ENCODE peak calls at places on chromosomes 6 and 20, in nine cellular contexts. C, M, I, B, W, E, F, Z and K are unnamed samples.

GRCh38 chr6:155959898-155960297 is 504.3 kb upstream of the NOX3 start:
- DNase-seq in C (no peak), M (no peak), I (no peak), B (no peak), W (no peak), E (no peak), F (no peak), Z (no peak), K (no peak)

GRCh38 chr6:160991411-160992322 is at the start of gene MAP3K4:
- DNase-seq in C (peak; percentile 72), M (peak; percentile 59), I (peak; percentile 54), B (peak; percentile 77), W (peak; percentile 53), E (peak; percentile 81), F (peak; percentile 87), Z (peak; percentile 93), K (peak; percentile 90)

GRCh38 chr20:20680991-20681508 is 31.4 kb downstream of the RALGAPA2 start:
- DNase-seq in C (no peak), M (no peak), I (no peak), B (no peak), W (no peak), E (no peak), F (no peak), Z (no peak), K (no peak)

GRCh38 chr20:30168025-30168799 is 1089.3 kb upstream of the DEFB115 start:
- DNase-seq in C (peak; percentile 61), M (no peak), I (no peak), B (no peak), W (no peak), E (no peak), F (peak; percentile 7), Z (no peak), K (peak; percentile 0)

GRCh38 chr6:107304421-107305025 is 154.8 kb downstream of the PDSS2 start:
- DNase-seq in C (no peak), M (peak; percentile 77), I (no peak), B (no peak), W (no peak), E (no peak), F (peak; percentile 40), Z (no peak), K (no peak)

GRCh38 chr20:50510706-50511401 is 671 bp downstream of the PTPN1 start:
- DNase-seq in C (peak; percentile 19), M (no peak), I (no peak), B (no peak), W (no peak), E (no peak), F (peak; percentile 39), Z (peak; percentile 58), K (peak; percentile 41)

GRCh38 chr20:6704132-6704861 is 63.2 kb upstream of the BMP2 start:
- DNase-seq in C (no peak), M (no peak), I (no peak), B (no peak), W (peak; percentile 50), E (no peak), F (no peak), Z (no peak), K (peak; percentile 74)

GRCh38 chr20:23585808-23586734 is 17.8 kb upstream of the CST9L start:
- DNase-seq in C (no peak), M (no peak), I (no peak), B (no peak), W (no peak), E (no peak), F (no peak), Z (no peak), K (no peak)

GRCh38 chr6:19697744-19698290 is 139.4 kb upstream of the ID4 start:
- DNase-seq in C (no peak), M (peak; percentile 87), I (peak; percentile 50), B (no peak), W (no peak), E (no peak), F (no peak), Z (no peak), K (peak; percentile 91)

GRCh38 chr20:20411841-20412240 is 43.9 kb downstream of the INSM1 start:
- DNase-seq in C (no peak), M (no peak), I (no peak), B (no peak), W (no peak), E (no peak), F (no peak), Z (no peak), K (no peak)

GRCh38 chr20:13424174-13424833 is 203.2 kb downstream of the ISM1 start:
- DNase-seq in C (no peak), M (no peak), I (no peak), B (no peak), W (no peak), E (no peak), F (no peak), Z (no peak), K (no peak)

GRCh38 chr6:11714798-11715285 is 63.8 kb downstream of the ADTRP start:
- DNase-seq in C (no peak), M (no peak), I (no peak), B (no peak), W (no peak), E (no peak), F (no peak), Z (no peak), K (no peak)

GRCh38 chr6:2558861-2559811 is 191.6 kb downstream of the MYLK4 start:
- DNase-seq in C (no peak), M (no peak), I (no peak), B (no peak), W (no peak), E (no peak), F (no peak), Z (no peak), K (no peak)

GRCh38 chr6:19501737-19502245 is 335.4 kb upstream of the ID4 start:
- DNase-seq in C (no peak), M (no peak), I (no peak), B (no peak), W (no peak), E (no peak), F (no peak), Z (no peak), K (no peak)

GRCh38 chr6:137043710-137044365 is 927 bp downstream of the IL20RA start:
- DNase-seq in C (no peak), M (peak; percentile 6), I (peak; percentile 46), B (peak; percentile 17), W (peak; percentile 3), E (no peak), F (peak; percentile 5), Z (peak; percentile 62), K (peak; percentile 70)

GRCh38 chr20:38133680-38134426 is 31.2 kb downstream of the TGM2 start:
- DNase-seq in C (no peak), M (no peak), I (no peak), B (no peak), W (no peak), E (no peak), F (no peak), Z (no peak), K (no peak)

GRCh38 chr20:14820771-14821170 is 483.4 kb upstream of the FLRT3 start:
- DNase-seq in C (no peak), M (no peak), I (no peak), B (no peak), W (no peak), E (no peak), F (no peak), Z (peak; percentile 27), K (no peak)

GRCh38 chr20:53945478-53945877 is 124.9 kb downstream of the BCAS1 start:
- DNase-seq in C (no peak), M (no peak), I (no peak), B (no peak), W (no peak), E (no peak), F (no peak), Z (no peak), K (no peak)

GRCh38 chr6:30957716-30958115 is 16.9 kb downstream of the MUCL3 start:
- DNase-seq in C (no peak), M (no peak), I (no peak), B (no peak), W (no peak), E (no peak), F (no peak), Z (no peak), K (no peak)